ENCODE peak calls at places on chromosomes 11 and 22, in four cellular contexts. G is dorsolateral prefrontal cortex; E is ureter; J is activated effector memory CD4-positive, alpha-beta T cell treated with anti-CD3 and anti-CD28 coated beads, Interleukin-2, amount 50 U/mL, for 16 hours. S is an unnamed sample.

GRCh38 chr11:78941226-78941851 is 366.7 kb upstream of the NARS2 start:
- DNase-seq in G (no peak), J (no peak), E (no peak), S (no peak)

GRCh38 chr11:82797595-82797971 is 63.9 kb upstream of the FAM181B start:
- DNase-seq in G (no peak), J (no peak), E (no peak), S (peak; percentile 47)

GRCh38 chr11:10044618-10045017 is 249.4 kb downstream of the SBF2 start:
- DNase-seq in G (no peak), E (no peak), J (no peak), S (no peak)

GRCh38 chr11:73461844-73462435 is 85.7 kb downstream of the RELT start:
- DNase-seq in G (no peak), J (no peak), E (no peak), S (no peak)

GRCh38 chr11:69892237-69892985 is 73.2 kb upstream of the FGF3 start:
- DNase-seq in J (no peak), G (no peak), E (no peak), S (no peak)

GRCh38 chr11:877565-877964 is 33.0 kb downstream of the CHID1 start:
- DNase-seq in J (no peak), G (no peak), E (no peak), S (no peak)

GRCh38 chr22:46935506-46936377 is 173.3 kb downstream of the TBC1D22A start:
- DNase-seq in G (no peak), E (no peak), J (no peak), S (no peak)

GRCh38 chr11:35116245-35116644 is 22.7 kb upstream of the CD44 start:
- DNase-seq in E (no peak), J (no peak), G (no peak), S (no peak)

GRCh38 chr11:41498726-41499125 is 39.3 kb upstream of the LRRC4C start:
- DNase-seq in E (no peak), J (no peak), G (no peak), S (no peak)